ENCODE peak calls at places on chromosomes 1 and 21, in eight cellular contexts. N, U, Q, Z, L, M, G and B are unnamed samples. For H3K4me1, the result is how much of the 10 kb centered on the place peaks cover.

GRCh38 chr21:44919111-44919912 is 1.4 kb downstream of the ITGB2 start:
- DNase-seq in Q (no peak), L (peak), Z (peak), N (no peak), M (no peak), G (no peak), U (no peak), B (no peak)

GRCh38 chr1:235878082-235878781 is 11.5 kb upstream of the LYST start:
- DNase-seq in U (no peak), N (peak), Z (no peak), G (no peak), L (no peak), Q (peak), M (no peak), B (no peak)

GRCh38 chr1:213014642-213015041 is 1.0 kb downstream of the ANGEL2 start:
- DNase-seq in Z (no peak), M (no peak), N (peak), U (no peak), Q (no peak), G (no peak), L (peak), B (no peak)

GRCh38 chr1:214808845-214809460 is 206.0 kb downstream of the CENPF start:
- DNase-seq in G (no peak), Q (no peak), U (no peak), N (peak), M (no peak), Z (no peak), L (no peak), B (no peak)

GRCh38 chr1:165443539-165444289 is 1.2 kb downstream of the RXRG start:
- DNase-seq in Q (no peak), Z (peak), M (no peak), G (no peak), L (no peak), U (no peak), N (no peak), B (no peak)

GRCh38 chr1:11068556-11069232 is 8.9 kb upstream of the SRM start:
- DNase-seq in G (no peak), Z (no peak), N (no peak), M (no peak), Q (no peak), U (no peak), L (no peak), B (no peak)

GRCh38 chr1:163082971-163083370 is 13.8 kb downstream of the RGS4 start:
- DNase-seq in Z (peak), L (no peak), N (no peak), U (no peak), M (no peak), G (no peak), Q (no peak), B (no peak)

GRCh38 chr21:38848187-38848609 is 42.5 kb downstream of the ETS2 start:
- DNase-seq in Z (peak), G (no peak), Q (no peak), U (no peak), M (no peak), N (no peak), L (no peak), B (no peak)

GRCh38 chr1:168476588-168477379 is 67.0 kb downstream of the XCL2 start:
- DNase-seq in G (no peak), Q (no peak), Z (no peak), L (no peak), M (no peak), N (peak), U (no peak), B (peak)

GRCh38 chr21:34544032-34544496 is 32.1 kb upstream of the KCNE1 start:
- DNase-seq in N (peak), M (peak), Q (peak), L (peak), U (no peak), G (peak), Z (peak), B (peak)

GRCh38 chr1:179080866-179081695 is 789 bp upstream of the TOR3A start:
- DNase-seq in G (peak), N (no peak), L (peak), M (no peak), Z (no peak), U (no peak), Q (no peak), B (no peak)

GRCh38 chr1:85576642-85577420 is 3.7 kb upstream of the CCN1 start:
- DNase-seq in Q (peak), U (no peak), M (peak), N (peak), G (peak), Z (peak), L (peak), B (no peak)

GRCh38 chr1:212459656-212460055 is 26.9 kb downstream of the NENF start:
- DNase-seq in Z (no peak), M (no peak), Q (no peak), G (no peak), N (no peak), L (no peak), U (no peak), B (no peak)

GRCh38 chr1:240349695-240350094 is 258.0 kb downstream of the FMN2 start:
- DNase-seq in N (no peak), M (no peak), U (no peak), L (no peak), G (no peak), Q (no peak), Z (no peak), B (no peak)

GRCh38 chr1:175830500-175830899 is 87.1 kb upstream of the TNR start:
- DNase-seq in Z (no peak), G (no peak), M (no peak), N (peak), L (no peak), Q (no peak), U (no peak), B (no peak)

GRCh38 chr1:208335386-208335785 is 91.2 kb upstream of the PLXNA2 start:
- DNase-seq in N (no peak), U (no peak), Z (no peak), Q (no peak), M (no peak), L (no peak), G (no peak), B (no peak)

GRCh38 chr1:101238041-101238515 is 1.3 kb downstream of the S1PR1 start:
- DNase-seq in L (peak), Z (no peak), M (no peak), G (no peak), U (peak), Q (no peak), N (no peak), B (no peak)

GRCh38 chr1:88873737-88874374 is 17.5 kb downstream of the GTF2B start:
- DNase-seq in G (no peak), U (no peak), M (no peak), N (no peak), Z (no peak), Q (no peak), L (no peak), B (no peak)

GRCh38 chr1:158248771-158249170 is 5.5 kb upstream of the CD1A start:
- DNase-seq in N (no peak), L (no peak), U (no peak), G (no peak), Z (no peak), M (no peak), Q (no peak), B (no peak)

GRCh38 chr1:159972443-159973205 is 18.6 kb upstream of the SLAMF9 start:
- DNase-seq in L (no peak), M (no peak), Q (no peak), U (peak), N (no peak), Z (no peak), G (no peak), B (no peak)

GRCh38 chr21:39451332-39452206 is at the start of gene SH3BGR:
- DNase-seq in U (no peak), G (no peak), Q (no peak), Z (peak), L (no peak), M (no peak), N (peak), B (no peak)

GRCh38 chr1:184650177-184650866 is 104.3 kb downstream of the EDEM3 start:
- DNase-seq in U (no peak), L (no peak), Z (no peak), M (no peak), G (no peak), N (no peak), Q (no peak), B (no peak)

GRCh38 chr1:241827308-241827707 is 20.7 kb upstream of the EXO1 start:
- DNase-seq in Z (no peak), U (no peak), N (no peak), L (no peak), G (no peak), M (no peak), Q (no peak), B (no peak)

GRCh38 chr1:217924924-217925323 is 293.8 kb downstream of the SPATA17 start:
- DNase-seq in Z (no peak), Q (no peak), U (no peak), G (no peak), M (no peak), N (no peak), L (no peak), B (no peak)

GRCh38 chr1:196063307-196063706 is 544.9 kb downstream of the KCNT2 start:
- DNase-seq in Z (no peak), N (peak), U (no peak), M (no peak), L (no peak), G (no peak), Q (no peak), B (no peak)

GRCh38 chr1:234684854-234685253 is 74.9 kb upstream of the IRF2BP2 start:
- DNase-seq in Z (no peak), L (no peak), U (no peak), G (no peak), N (no peak), M (no peak), Q (peak), B (no peak)

GRCh38 chr1:205805082-205805711 is 7.8 kb downstream of the SLC41A1 start:
- DNase-seq in Z (no peak), M (no peak), G (no peak), Q (no peak), L (no peak), N (peak), U (no peak), B (no peak)

GRCh38 chr1:99756598-99756997 is 9.8 kb downstream of the FRRS1 start:
- DNase-seq in N (peak), U (no peak), L (no peak), Q (no peak), Z (no peak), G (no peak), M (no peak), B (peak)

GRCh38 chr1:79430437-79430836 is 423.9 kb upstream of the ADGRL4 start:
- DNase-seq in U (no peak), L (no peak), N (no peak), Z (no peak), Q (no peak), M (no peak), G (no peak), B (no peak)

GRCh38 chr1:184270556-184270955 is 116.3 kb upstream of the C1orf21 start:
- DNase-seq in U (no peak), G (no peak), N (no peak), L (no peak), Z (no peak), Q (no peak), M (no peak), B (no peak)

GRCh38 chr21:33412832-33413519 is 9.8 kb downstream of the IFNGR2 start:
- DNase-seq in U (no peak), N (peak), Q (no peak), Z (no peak), L (no peak), G (peak), M (no peak), B (no peak)

GRCh38 chr1:194268839-194269238 is 1082.4 kb upstream of the B3GALT2 start:
- DNase-seq in M (no peak), U (no peak), Q (no peak), Z (no peak), G (no peak), N (no peak), L (no peak), B (no peak)

GRCh38 chr1:193183019-193183643 is 3.3 kb downstream of the B3GALT2 start:
- DNase-seq in M (no peak), U (no peak), Q (no peak), N (peak), L (peak), Z (no peak), G (peak), B (no peak)

GRCh38 chr1:154999651-155000474 is 2.7 kb upstream of the ZBTB7B start:
- DNase-seq in Z (no peak), G (peak), M (no peak), L (peak), Q (no peak), N (no peak), U (no peak), B (no peak)

GRCh38 chr1:11617314-11617713 is 36.9 kb downstream of the FBXO2 start:
- DNase-seq in N (no peak), G (no peak), Z (no peak), M (no peak), U (no peak), Q (no peak), L (no peak), B (no peak)

GRCh38 chr21:38965910-38966504 is 160.3 kb downstream of the ETS2 start:
- DNase-seq in G (peak), L (no peak), Z (no peak), M (no peak), N (no peak), U (no peak), Q (peak), B (no peak)

GRCh38 chr1:153685578-153686340 is 7.3 kb downstream of the NPR1 start:
- DNase-seq in U (no peak), Z (no peak), M (no peak), G (no peak), Q (no peak), L (no peak), N (no peak), B (no peak)

GRCh38 chr1:11685210-11685752 is 4.3 kb upstream of the MAD2L2 start:
- DNase-seq in L (no peak), Q (no peak), Z (no peak), G (no peak), M (no peak), N (no peak), U (no peak), B (no peak)

GRCh38 chr1:116712510-116712909 is 41.7 kb upstream of the CD2 start:
- DNase-seq in M (no peak), Q (no peak), U (no peak), N (no peak), L (no peak), G (no peak), Z (no peak), B (no peak)
- H3K4me3 ChIP-seq in M (no peak), Q (no peak), U (no peak), N (no peak), L (no peak), G (no peak), Z (no peak), B (no peak)

GRCh38 chr1:41246568-41246967 is 4.5 kb upstream of the SCMH1 start:
- DNase-seq in G (no peak), L (no peak), Z (no peak), Q (no peak), N (no peak), M (no peak), U (no peak), B (no peak)
- H3K4me1 ChIP-seq in G (under half), L (under half), Z (under half), Q (under half), N (under half), M (under half), U (under half), B (under half)

GRCh38 chr1:32754282-32755097 is 51.9 kb upstream of the SYNC start:
- DNase-seq in Q (no peak), G (no peak), N (peak), M (no peak), U (peak), Z (no peak), L (no peak), B (no peak)

GRCh38 chr1:32755810-32756159 is 53.2 kb upstream of the SYNC start:
- DNase-seq in U (no peak), M (no peak), N (no peak), G (no peak), Q (no peak), Z (no peak), L (no peak), B (no peak)

GRCh38 chr1:32757213-32757895 is 54.8 kb upstream of the SYNC start:
- DNase-seq in M (no peak), L (no peak), Q (no peak), Z (no peak), U (no peak), N (no peak), G (no peak), B (no peak)

GRCh38 chr1:32755098-32755809 is 52.7 kb upstream of the SYNC start:
- DNase-seq in M (no peak), L (no peak), G (no peak), U (no peak), Q (no peak), Z (no peak), N (no peak), B (no peak)

GRCh38 chr1:32753532-32754281 is 51.1 kb upstream of the SYNC start:
- DNase-seq in L (peak), U (peak), G (peak), Z (peak), M (no peak), Q (no peak), N (peak), B (no peak)
- H3K4me3 ChIP-seq in L (peak), U (peak), G (peak), Z (peak), M (peak), Q (peak), N (peak), B (peak)

DNA sequence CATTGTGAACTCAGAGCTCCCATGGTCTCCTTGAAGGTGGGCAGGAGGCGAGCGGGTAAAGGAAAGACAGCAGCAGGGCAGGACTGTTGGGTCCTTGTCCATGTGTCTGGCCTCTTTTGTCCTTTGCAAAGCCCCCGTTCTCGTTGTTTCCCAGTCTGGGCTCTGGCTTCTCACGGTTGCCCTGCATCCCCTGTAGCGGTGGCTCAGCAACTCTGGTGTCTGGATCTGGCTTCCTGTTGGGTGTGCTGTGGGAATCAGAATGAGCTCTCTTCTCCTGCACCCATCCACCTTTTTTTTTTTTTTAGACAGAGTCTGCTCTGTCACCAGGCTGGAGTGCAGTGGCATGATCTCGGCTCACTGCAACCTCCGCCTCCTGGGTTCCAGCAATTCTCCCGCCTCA is 11.1 kb downstream of the H6PD start:
- DNase-seq in Q (no peak), L (no peak), Z (no peak), M (no peak), U (no peak), N (no peak), G (no peak), B (no peak)
- H3K4me1 ChIP-seq in Q (under half), L (under half), Z (half or more), M (under half), U (under half), N (under half), G (under half), B (under half)